ENCODE peak calls at places on chromosomes 13 and 19, in five cellular contexts. V, Z, I, P and T are unnamed samples.

GRCh38 chr19:35011091-35011689 is 11.1 kb downstream of the GRAMD1A start:
- DNase-seq in V (no peak), Z (no peak), I (no peak), P (no peak), T (no peak)

GRCh38 chr13:48158915-48159314 is 64.0 kb upstream of the MED4 start:
- DNase-seq in P (no peak), Z (no peak), I (no peak), V (no peak), T (no peak)

GRCh38 chr19:37095859-37096258 is 17.6 kb downstream of the ZNF420 start:
- DNase-seq in V (no peak), I (no peak), P (no peak), Z (no peak), T (no peak)

GRCh38 chr19:56294557-56294956 is 20.1 kb downstream of the ZSCAN5A start:
- DNase-seq in Z (no peak), P (no peak), I (no peak), V (no peak), T (no peak)

GRCh38 chr19:40144151-40144550 is 47.1 kb upstream of the MAP3K10 start:
- DNase-seq in V (no peak), I (no peak), Z (no peak), P (no peak), T (no peak)

GRCh38 chr13:28494861-28495585 is at the start of gene FLT1:
- DNase-seq in Z (no peak), V (peak), I (no peak), P (no peak), T (no peak)

GRCh38 chr19:6047741-6048231 is 62.5 kb downstream of the RFX2 start:
- DNase-seq in P (no peak), I (peak), V (peak), Z (peak), T (no peak)

GRCh38 chr19:5189318-5189607 is 151.3 kb downstream of the PTPRS start:
- DNase-seq in I (no peak), Z (no peak), P (no peak), V (no peak), T (no peak)

GRCh38 chr19:41205995-41206394 is 13.0 kb downstream of the CYP2S1 start:
- DNase-seq in Z (no peak), V (no peak), P (no peak), I (no peak), T (no peak)

GRCh38 chr13:25463496-25463895 is 91.7 kb downstream of the ATP8A2 start:
- DNase-seq in Z (no peak), I (no peak), P (no peak), V (no peak), T (no peak)

GRCh38 chr13:60646600-60646999 is 249.6 kb downstream of the TDRD3 start:
- DNase-seq in P (no peak), Z (no peak), V (no peak), I (no peak), T (no peak)

GRCh38 chr19:55672418-55672817 is 2.6 kb upstream of the EPN1 start:
- DNase-seq in P (no peak), Z (no peak), V (no peak), I (no peak), T (no peak)

GRCh38 chr19:56840452-56841193 is at the start of the genes PEG3 and ZIM2:
- DNase-seq in V (peak), Z (no peak), I (no peak), P (no peak), T (no peak)

DNA sequence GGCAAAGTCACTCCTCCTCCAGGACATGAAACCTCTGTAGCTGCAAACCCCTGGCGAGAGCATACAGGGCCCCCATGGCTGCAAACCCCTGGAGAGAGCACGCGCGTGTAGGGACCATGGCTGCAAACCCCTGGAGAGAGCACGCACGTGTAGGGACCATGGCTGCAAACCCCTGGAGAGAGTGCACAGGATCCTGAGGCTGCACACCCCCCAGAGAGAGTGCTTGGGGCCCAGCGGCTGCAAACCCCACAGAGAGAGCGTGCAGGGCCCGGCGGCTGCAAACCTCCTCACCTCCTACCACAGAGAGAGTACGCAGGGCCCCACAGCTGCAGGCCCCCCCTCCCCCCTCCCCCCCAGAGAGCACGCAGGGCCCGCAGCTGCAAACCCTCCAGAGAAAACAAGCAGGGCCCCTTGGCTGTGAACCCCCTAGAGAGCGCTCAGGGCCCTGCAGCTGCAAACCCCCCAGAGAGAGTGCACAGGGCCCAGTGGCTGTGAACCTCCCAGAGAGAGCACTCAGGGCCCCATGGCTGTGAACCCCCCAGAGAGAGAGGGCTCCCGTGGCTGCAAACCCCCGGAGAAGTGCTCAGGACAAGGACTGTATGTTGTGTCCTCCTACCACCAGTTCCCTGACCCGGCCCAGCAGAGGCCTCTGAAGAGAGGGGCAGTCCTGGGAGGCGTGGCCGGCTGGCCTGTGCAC is 7.3 kb downstream of the ADPRHL1 start:
- DNase-seq in V (no peak), Z (no peak), P (no peak), I (no peak), T (no peak)
- TF ChIP-seq POLR2A in V (no peak), Z (no peak), P (no peak), I (no peak), T (no peak)

GRCh38 chr19:18433039-18433691 is 4.8 kb downstream of the ISYNA1 start:
- DNase-seq in Z (no peak), I (no peak), V (peak), P (no peak), T (no peak)
- TF ChIP-seq POLR2A in Z (no peak), I (no peak), V (no peak), P (no peak), T (no peak)

GRCh38 chr19:48637449-48637947 is 319 bp upstream of the DBP start:
- DNase-seq in P (peak), I (peak), V (peak), Z (peak), T (peak)
- TF ChIP-seq POLR2A in P (no peak), I (no peak), V (no peak), Z (no peak), T (no peak)

GRCh38 chr19:10106100-10106936 is at the start of gene PPAN:
- DNase-seq in P (peak), Z (peak), V (peak), I (peak), T (peak)

GRCh38 chr19:10105241-10106099 is 692 bp upstream of the PPAN start:
- DNase-seq in V (no peak), Z (no peak), I (no peak), P (no peak), T (no peak)

GRCh38 chr19:10104130-10104513 is 1.6 kb upstream of the ANGPTL6 start:
- DNase-seq in P (no peak), V (no peak), Z (no peak), I (no peak), T (no peak)

GRCh38 chr19:10102787-10103236 is 334 bp upstream of the ANGPTL6 start:
- DNase-seq in I (no peak), V (no peak), P (no peak), Z (no peak), T (no peak)

DNA sequence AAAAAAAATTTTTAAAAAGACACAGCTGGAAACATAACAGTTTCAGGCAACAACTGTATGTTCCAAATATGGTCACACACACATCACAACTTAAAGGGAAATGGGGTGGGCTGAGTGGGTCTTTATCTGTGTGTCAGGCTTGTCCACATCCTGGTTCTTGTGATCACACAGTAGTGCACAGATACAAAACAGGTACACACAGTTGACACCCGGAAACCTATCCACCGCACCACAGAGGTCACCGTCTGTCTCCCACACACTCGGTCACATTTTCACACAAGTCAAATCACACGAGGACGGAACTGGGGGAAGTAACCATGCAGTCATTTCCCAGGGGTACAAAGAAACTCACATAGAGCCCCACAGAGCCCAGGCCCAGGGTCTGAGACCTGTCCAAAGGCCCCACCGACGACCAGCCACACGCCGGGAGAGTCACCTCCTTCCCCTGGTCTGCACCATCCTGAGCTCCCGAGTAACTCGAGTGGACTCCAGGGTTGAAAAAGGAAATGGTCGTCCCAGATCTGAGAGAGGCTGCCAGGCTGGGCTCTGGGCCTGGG is 1.4 kb upstream of the PPAN start:
- DNase-seq in I (no peak), V (no peak), P (no peak), Z (no peak), T (peak)
- TF ChIP-seq POLR2A in I (no peak), V (no peak), P (no peak), Z (no peak), T (no peak)

GRCh38 chr19:52962394-52963228 is at the start of gene ZNF816:
- DNase-seq in P (no peak), V (peak), I (peak), Z (peak), T (peak)
- TF ChIP-seq POLR2A in P (no peak), V (peak), I (peak), Z (no peak), T (peak)

DNA sequence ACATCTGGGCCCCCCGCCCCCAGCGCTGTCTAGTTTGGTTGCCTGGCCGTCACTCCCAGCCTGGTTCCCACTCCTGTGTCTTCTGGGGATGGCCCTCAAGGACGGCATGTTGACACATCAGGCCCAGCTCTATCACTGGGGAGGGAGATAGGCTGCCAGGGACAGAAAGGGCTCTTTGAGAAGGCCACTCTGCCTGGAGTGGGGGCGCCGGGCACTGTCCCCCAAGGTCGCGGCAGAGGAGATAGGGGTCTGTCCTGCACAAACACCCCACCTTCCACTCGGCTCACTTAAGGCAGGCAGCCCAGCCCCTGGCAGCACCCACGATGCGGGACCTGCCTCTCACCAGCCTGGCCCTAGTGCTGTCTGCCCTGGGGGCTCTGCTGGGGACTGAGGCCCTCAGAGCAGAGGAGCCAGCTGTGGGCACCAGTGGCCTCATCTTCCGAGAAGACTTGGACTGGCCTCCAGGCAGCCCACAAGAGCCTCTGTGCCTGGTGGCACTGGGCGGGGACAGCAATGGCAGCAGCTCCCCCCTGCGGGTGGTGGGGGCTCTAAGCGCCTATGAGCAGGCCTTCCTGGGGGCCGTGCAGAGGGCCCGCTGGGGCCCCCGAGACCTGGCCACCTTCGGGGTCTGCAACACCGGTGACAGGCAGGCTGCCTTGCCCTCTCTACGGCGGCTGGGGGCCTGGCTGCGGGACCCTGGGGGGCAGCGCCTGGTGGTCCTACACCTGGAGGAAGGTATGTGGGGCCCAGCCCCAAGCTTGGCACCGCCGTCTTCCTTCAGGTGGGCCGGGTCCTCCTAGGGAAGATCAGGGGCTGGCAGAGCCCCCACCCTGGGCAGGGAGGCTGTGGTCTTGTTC is at the start of gene AMH:
- DNase-seq in I (no peak), V (no peak), P (no peak), Z (no peak), T (no peak)
- TF ChIP-seq POLR2A in I (no peak), V (no peak), P (no peak), Z (no peak), T (no peak)

GRCh38 chr19:51702754-51703654 is 9.9 kb downstream of the SPACA6 start:
- DNase-seq in V (peak), P (no peak), Z (no peak), I (peak), T (no peak)

GRCh38 chr19:51702103-51702753 is 9.1 kb downstream of the SPACA6 start:
- DNase-seq in P (peak), V (peak), I (peak), Z (no peak), T (peak)

GRCh38 chr19:51701468-51702100 is 8.5 kb downstream of the SPACA6 start:
- DNase-seq in V (peak), Z (no peak), P (no peak), I (no peak), T (peak)

GRCh38 chr19:51704601-51705000 is 11.5 kb downstream of the SPACA6 start:
- DNase-seq in V (no peak), I (no peak), P (no peak), Z (no peak), T (no peak)

GRCh38 chr19:51703655-51704515 is 10.8 kb downstream of the SPACA6 start:
- DNase-seq in P (peak), I (peak), V (peak), Z (peak), T (peak)
- TF ChIP-seq POLR2A in P (peak), I (peak), V (peak), Z (peak), T (peak)

DNA sequence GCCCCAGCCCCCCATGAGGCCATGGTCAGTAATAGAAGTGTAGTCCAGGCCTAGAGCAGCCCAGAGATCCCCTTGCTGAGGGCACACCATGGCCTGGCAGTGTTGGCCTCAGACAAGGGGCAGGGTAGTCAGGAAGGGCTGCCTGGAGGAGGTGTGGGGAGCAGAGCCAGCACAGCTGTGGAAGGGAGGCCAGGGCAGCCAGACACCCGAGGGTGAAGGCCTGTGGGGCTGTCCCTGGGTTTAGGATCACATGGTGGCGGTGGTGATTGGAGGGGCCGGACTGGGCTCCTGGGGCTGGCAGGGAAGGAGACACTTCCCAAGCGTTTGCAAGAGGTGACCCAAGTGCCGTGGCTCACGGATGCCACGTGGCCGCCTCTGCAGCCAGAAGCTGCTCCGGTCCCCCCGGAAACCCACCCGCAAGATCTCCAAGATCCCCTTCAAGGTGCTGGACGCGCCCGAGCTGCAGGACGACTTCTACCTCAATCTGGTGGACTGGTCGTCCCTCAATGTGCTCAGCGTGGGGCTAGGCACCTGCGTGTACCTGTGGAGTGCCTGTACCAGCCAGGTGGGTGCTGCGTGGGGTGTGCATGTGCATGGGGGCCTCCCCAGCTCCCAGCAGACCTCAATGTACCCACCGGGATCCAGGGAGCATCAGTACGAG is 11.6 kb upstream of the TEKTIP1 start:
- DNase-seq in Z (no peak), V (no peak), I (no peak), P (no peak), T (no peak)
- TF ChIP-seq POLR2A in Z (no peak), V (no peak), I (no peak), P (no peak), T (no peak)

DNA sequence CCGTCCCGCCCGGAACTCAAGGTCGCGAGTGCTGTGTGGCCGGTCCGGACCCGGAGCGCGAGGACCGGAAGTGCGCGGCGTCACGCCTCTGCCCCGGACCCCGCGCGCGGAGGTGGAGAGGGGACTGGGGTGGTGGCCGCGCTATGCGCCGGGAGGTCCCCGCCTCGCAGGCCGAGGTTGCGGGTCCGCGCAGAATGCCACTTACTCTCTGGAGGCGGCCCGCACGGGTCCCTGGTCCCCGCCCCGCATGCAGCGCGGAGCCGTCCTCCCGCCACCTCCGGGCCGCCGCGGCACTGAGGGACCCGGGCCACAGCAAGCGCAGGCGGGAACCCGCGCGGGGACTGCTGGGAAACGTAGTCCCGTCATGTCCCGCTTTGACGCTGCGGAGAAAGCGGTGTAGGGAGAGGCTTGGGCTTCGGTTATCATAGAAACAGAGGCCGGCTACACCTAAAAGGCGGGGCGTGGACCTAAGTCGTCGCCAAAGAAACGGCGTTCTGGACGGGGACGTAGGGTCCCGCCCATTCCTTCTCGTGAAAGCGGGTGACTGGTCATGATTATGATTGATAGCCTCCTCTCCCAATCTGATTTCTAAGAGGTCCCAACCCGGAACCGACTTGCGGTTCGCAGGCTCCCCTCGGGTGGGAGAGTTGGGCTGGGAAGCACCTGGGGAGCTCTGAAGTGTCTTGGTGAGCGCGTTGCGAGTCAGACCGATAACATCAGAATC is at the start of gene ZNF837:
- DNase-seq in V (peak), P (peak), Z (peak), I (peak), T (peak)
- TF ChIP-seq POLR2A in V (peak), P (peak), Z (peak), I (peak), T (peak)

DNA sequence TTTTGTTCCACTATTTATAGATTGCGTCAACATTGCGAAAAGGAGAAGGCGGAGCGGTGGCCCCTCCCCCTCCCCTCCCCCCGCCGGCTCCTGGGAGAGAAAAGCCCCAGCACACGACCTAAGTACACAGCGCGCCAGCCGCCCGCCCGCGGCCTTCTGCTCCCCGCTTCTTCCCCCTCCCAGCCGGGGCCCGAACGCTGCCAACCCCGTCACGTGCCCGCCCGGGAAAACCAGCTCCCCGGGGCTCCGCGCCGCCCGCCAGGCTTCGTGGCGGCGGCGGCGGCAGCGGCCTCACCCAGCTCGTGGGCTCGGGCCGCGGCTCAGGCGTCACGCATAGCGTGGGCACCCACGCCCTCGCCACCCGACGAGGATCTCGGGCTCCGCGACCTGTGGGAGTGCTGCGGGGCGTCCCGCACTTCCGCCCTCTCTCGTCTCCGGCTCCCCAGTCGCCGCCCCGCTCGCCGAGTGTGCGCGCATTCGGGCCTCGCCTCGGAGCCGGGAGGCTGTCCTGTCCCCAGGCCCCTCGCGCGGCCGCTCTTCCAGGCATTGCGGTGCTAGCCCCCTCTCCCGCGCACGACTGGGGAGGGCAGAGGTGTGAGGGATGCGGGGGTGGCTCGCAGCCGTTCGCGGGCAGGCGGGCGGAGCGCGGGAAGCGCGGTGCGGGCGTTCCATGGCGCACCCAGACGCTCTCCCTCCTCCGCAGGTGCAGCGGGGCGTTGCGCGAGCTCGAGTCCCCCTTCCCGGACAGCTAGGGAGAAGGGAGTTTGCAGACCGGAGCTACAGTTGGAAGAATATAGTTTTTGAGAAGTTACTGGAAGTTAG is 110.5 kb downstream of the KCNRG start:
- DNase-seq in V (peak), Z (peak), I (peak), P (peak), T (peak)
- TF ChIP-seq POLR2A in V (peak), Z (peak), I (peak), P (peak), T (peak)